ENCODE peak calls at places on chromosomes 13 and 19, in seven cellular contexts. U is tibial nerve, B is fibroblast of lung, O is T-helper 1 cell, M is NCI-H345, X is left kidney, I is GM12891. F is an unnamed sample.

GRCh38 chr19:33448159-33448516 is 73.5 kb downstream of the PEPD start:
- DNase-seq in U (no peak), B (no peak), O (no peak), M (no peak), X (no peak), I (no peak), F (no peak)

GRCh38 chr19:11538232-11539036 is at the start of gene CNN1:
- DNase-seq in U (no peak), B (peak; percentile 95), O (no peak), M (no peak), X (peak; percentile 71), I (no peak), F (no peak)

GRCh38 chr13:92187378-92187989 is 789.1 kb downstream of the GPC5 start:
- DNase-seq in U (no peak), B (peak; percentile 46), O (no peak), M (peak; percentile 40), X (peak; percentile 66), I (peak; percentile 15), F (peak; percentile 31)

GRCh38 chr13:94968040-94968756 is 255.9 kb upstream of the SOX21 start:
- DNase-seq in U (no peak), B (peak; percentile 20), O (peak; percentile 7), M (no peak), X (peak; percentile 84), I (no peak), F (no peak)

GRCh38 chr13:29845440-29846056 is 4.9 kb downstream of the UBL3 start:
- DNase-seq in U (no peak), B (peak; percentile 27), O (no peak), M (no peak), X (peak; percentile 21), I (no peak), F (no peak)

GRCh38 chr13:23630349-23631093 is 60.3 kb downstream of the TNFRSF19 start:
- DNase-seq in U (no peak), B (peak; percentile 62), O (no peak), M (no peak), X (peak; percentile 64), I (no peak), F (no peak)

GRCh38 chr13:30697177-30697953 is 38.0 kb upstream of the ALOX5AP start:
- DNase-seq in U (no peak), B (no peak), O (no peak), M (no peak), X (no peak), I (no peak), F (no peak)

GRCh38 chr13:105972811-105973590 is 562.5 kb downstream of the EFNB2 start:
- DNase-seq in U (no peak), B (no peak), O (no peak), M (no peak), X (peak; percentile 38), I (no peak), F (no peak)

GRCh38 chr19:4749870-4750269 is 26.2 kb upstream of the DPP9 start:
- DNase-seq in U (no peak), B (no peak), O (no peak), M (no peak), X (peak; percentile 15), I (no peak), F (no peak)

GRCh38 chr13:39787086-39787487 is 131.6 kb downstream of the COG6 start:
- DNase-seq in U (no peak), B (peak; percentile 71), O (no peak), M (no peak), X (peak; percentile 21), I (no peak), F (no peak)

GRCh38 chr19:31355330-31356289 is 6.4 kb upstream of the TSHZ3 start:
- DNase-seq in U (no peak), B (peak; percentile 38), O (no peak), M (no peak), X (peak; percentile 41), I (no peak), F (no peak)

GRCh38 chr13:95948646-95949045 is 104.6 kb downstream of the UGGT2 start:
- DNase-seq in U (no peak), B (peak; percentile 39), O (no peak), M (no peak), X (no peak), I (no peak), F (no peak)

GRCh38 chr13:44541601-44542000 is 34.5 kb downstream of the TSC22D1 start:
- DNase-seq in U (no peak), B (no peak), O (no peak), M (no peak), X (no peak), I (no peak), F (no peak)

GRCh38 chr19:46861691-46862503 is 1.1 kb downstream of the ARHGAP35 start:
- DNase-seq in U (no peak), B (no peak), O (no peak), M (no peak), X (peak; percentile 58), I (no peak), F (peak; percentile 6)

GRCh38 chr19:51368366-51369282 is at the start of gene CLDND2:
- DNase-seq in U (no peak), B (no peak), O (no peak), M (no peak), X (peak; percentile 25), I (no peak), F (peak; percentile 69)

GRCh38 chr19:47587295-47587694 is 14.3 kb upstream of the ZNF541 start:
- DNase-seq in U (no peak), B (peak; percentile 75), O (no peak), M (no peak), X (no peak), I (no peak), F (no peak)

GRCh38 chr13:27359203-27359821 is 65.1 kb upstream of the GTF3A start:
- DNase-seq in U (no peak), B (peak; percentile 46), O (peak; percentile 22), M (peak; percentile 51), X (peak; percentile 83), I (peak; percentile 62), F (peak; percentile 45)

GRCh38 chr19:4279530-4280422 is 710 bp downstream of the SHD start:
- DNase-seq in U (no peak), B (no peak), O (no peak), M (no peak), X (peak; percentile 40), I (no peak), F (no peak)